ENCODE peak calls at places on chromosome 7, in nine cellular contexts. Y, R, C, X, D, Q, I, L and H are unnamed samples.

GRCh38 chr7:105016083-105017075 is 2.4 kb downstream of the KMT2E start:
- DNase-seq in X (no peak), L (peak; percentile 32), Q (peak; percentile 42), C (peak; percentile 76), I (no peak), D (peak; percentile 58), Y (no peak), R (no peak), H (no peak)

GRCh38 chr7:113636727-113637421 is 281.9 kb downstream of the PPP1R3A start:
- DNase-seq in D (peak; percentile 1), I (no peak), Y (no peak), L (peak; percentile 41), R (no peak), X (no peak), Q (no peak), C (peak; percentile 64), H (no peak)

GRCh38 chr7:50446542-50446960 is 3.6 kb downstream of the FIGNL1 start:
- DNase-seq in C (peak; percentile 96), D (peak; percentile 91), Q (peak; percentile 86), L (peak; percentile 96), X (no peak), Y (no peak), I (peak; percentile 15), R (no peak), H (peak; percentile 70)

GRCh38 chr7:64878684-64879083 is 24.4 kb upstream of the ZNF273 start:
- DNase-seq in R (no peak), I (no peak), C (peak; percentile 11), X (no peak), D (no peak), Y (no peak), Q (no peak), L (no peak), H (no peak)

GRCh38 chr7:134623193-134623592 is 23.5 kb upstream of the BPGM start:
- DNase-seq in X (no peak), C (no peak), L (no peak), Y (no peak), D (no peak), R (no peak), Q (no peak), I (no peak), H (no peak)

GRCh38 chr7:142438235-142438922 is 180.5 kb upstream of the PRSS58 start:
- DNase-seq in Q (peak; percentile 37), X (no peak), I (peak; percentile 51), L (peak; percentile 71), D (peak; percentile 63), R (peak; percentile 57), C (peak; percentile 40), Y (no peak), H (peak; percentile 50)

GRCh38 chr7:158616050-158616449 is 28.4 kb upstream of the PTPRN2 start:
- DNase-seq in I (no peak), Q (no peak), R (no peak), Y (no peak), C (no peak), X (no peak), D (no peak), L (no peak), H (no peak)

GRCh38 chr7:8085420-8085819 is 116.8 kb downstream of the GLCCI1 start:
- DNase-seq in Q (no peak), D (no peak), R (no peak), Y (no peak), I (no peak), X (no peak), L (no peak), C (no peak), H (no peak)

GRCh38 chr7:51019891-51020855 is 237.5 kb upstream of the GRB10 start:
- DNase-seq in Q (no peak), I (no peak), R (no peak), Y (no peak), C (peak; percentile 32), X (no peak), D (no peak), L (no peak), H (no peak)

GRCh38 chr7:139704308-139704879 is 73.4 kb downstream of the HIPK2 start:
- DNase-seq in R (no peak), Q (no peak), X (no peak), D (no peak), I (no peak), Y (no peak), L (no peak), C (no peak), H (peak; percentile 36)

GRCh38 chr7:36404639-36405408 is 15.2 kb downstream of the ANLN start:
- DNase-seq in C (no peak), Q (no peak), X (no peak), I (no peak), R (no peak), Y (no peak), D (no peak), L (peak; percentile 17), H (no peak)

GRCh38 chr7:114082934-114083647 is 164.3 kb upstream of the PPP1R3A start:
- DNase-seq in Q (no peak), C (peak; percentile 13), X (no peak), I (no peak), D (no peak), Y (no peak), L (no peak), R (peak; percentile 35), H (peak; percentile 7)

GRCh38 chr7:47651355-47652317 is 69.7 kb upstream of the TNS3 start:
- DNase-seq in C (peak; percentile 99), L (peak; percentile 90), X (no peak), R (no peak), Y (no peak), D (peak; percentile 99), I (peak; percentile 72), Q (peak; percentile 97), H (no peak)

GRCh38 chr7:116421298-116421697 is 78.2 kb upstream of the CAV2 start:
- DNase-seq in Y (no peak), L (peak; percentile 55), R (no peak), X (no peak), Q (no peak), I (no peak), C (no peak), D (no peak), H (no peak)

GRCh38 chr7:134724606-134725005 is 54.8 kb upstream of the CALD1 start:
- DNase-seq in Y (no peak), Q (peak; percentile 62), D (peak; percentile 82), I (no peak), R (no peak), C (peak; percentile 40), X (no peak), L (peak; percentile 53), H (peak; percentile 60)

GRCh38 chr7:123675092-123675473 is 19.4 kb downstream of the LMOD2 start:
- DNase-seq in L (no peak), Y (no peak), R (no peak), Q (peak; percentile 82), C (peak; percentile 67), X (no peak), I (no peak), D (peak; percentile 68), H (no peak)

GRCh38 chr7:151125459-151125834 is 39.2 kb downstream of the AGAP3 start:
- DNase-seq in R (peak; percentile 80), L (no peak), Y (no peak), X (no peak), C (peak; percentile 26), Q (no peak), I (no peak), D (no peak), H (no peak)
- TF ChIP-seq CTCF in R (peak; percentile 15), L (no peak), Y (no peak), X (peak; percentile 12), C (no peak), Q (no peak), I (no peak), D (peak; percentile 9), H (no peak)

GRCh38 chr7:19776981-19777380 is 3.6 kb upstream of the TMEM196 start:
- DNase-seq in X (no peak), L (no peak), D (no peak), Y (no peak), I (no peak), R (no peak), C (no peak), Q (no peak), H (no peak)

GRCh38 chr7:19772323-19772722 is 1.1 kb downstream of the TMEM196 start:
- DNase-seq in L (no peak), C (no peak), R (peak; percentile 1), D (no peak), Y (no peak), I (no peak), X (no peak), Q (no peak), H (no peak)

GRCh38 chr7:19773361-19773760 is at the start of gene TMEM196:
- DNase-seq in L (no peak), Q (no peak), Y (no peak), R (peak; percentile 13), X (no peak), D (no peak), C (no peak), I (no peak), H (no peak)

GRCh38 chr7:19772858-19773337 is 519 bp downstream of the TMEM196 start:
- DNase-seq in Y (no peak), R (peak; percentile 84), D (peak; percentile 24), Q (peak; percentile 13), I (peak; percentile 2), X (no peak), L (peak; percentile 10), C (peak; percentile 60), H (no peak)
- H3K4me3 ChIP-seq in Y (no peak overlapping the region), R (no peak overlapping the region), D (no peak overlapping the region), Q (no peak overlapping the region), I (no peak overlapping the region), X (peak overlapping the region; percentile 25), L (no peak overlapping the region), C (no peak overlapping the region), H (no peak overlapping the region)

GRCh38 chr7:99631311-99632109 is 14.8 kb downstream of the ZSCAN25 start:
- DNase-seq in X (no peak), Q (no peak), D (peak; percentile 28), Y (no peak), C (peak; percentile 9), I (peak; percentile 17), L (peak; percentile 22), R (peak; percentile 21), H (no peak)
- TF ChIP-seq CTCF in X (peak; percentile 59), Q (peak; percentile 22), D (no peak), Y (no peak), C (peak; percentile 18), I (peak; percentile 21), L (peak; percentile 52), R (peak; percentile 10), H (no peak)

GRCh38 chr7:832968-833424 is 720 bp downstream of the SUN1 start:
- DNase-seq in Y (no peak), L (no peak), Q (no peak), R (no peak), C (no peak), D (no peak), I (no peak), X (no peak), H (no peak)

GRCh38 chr7:830069-830468 is 2.2 kb upstream of the SUN1 start:
- DNase-seq in Y (no peak), I (no peak), Q (no peak), X (no peak), C (no peak), D (no peak), R (no peak), L (no peak), H (no peak)

GRCh38 chr7:832292-832967 is at the start of gene SUN1:
- DNase-seq in I (peak; percentile 35), C (peak; percentile 85), R (peak; percentile 49), D (peak; percentile 82), L (peak; percentile 94), X (no peak), Y (no peak), Q (peak; percentile 79), H (peak; percentile 87)

GRCh38 chr7:833601-834258 is 1.5 kb downstream of the SUN1 start:
- DNase-seq in R (no peak), Q (peak; percentile 33), Y (no peak), D (no peak), X (no peak), I (no peak), C (peak; percentile 18), L (no peak), H (peak; percentile 48)

GRCh38 chr7:831596-832291 is 532 bp upstream of the SUN1 start:
- DNase-seq in I (peak; percentile 79), L (peak; percentile 90), Y (peak; percentile 63), C (peak; percentile 93), D (peak; percentile 94), Q (peak; percentile 91), R (peak; percentile 47), X (no peak), H (peak; percentile 88)
- H3K4me3 ChIP-seq in I (peak overlapping the region; percentile 40), L (peak overlapping the region; percentile 65), Y (peak overlapping the region; percentile 57), C (peak overlapping the region; percentile 47), D (no peak overlapping the region), Q (peak overlapping the region; percentile 47), R (no peak overlapping the region), X (peak overlapping the region; percentile 54), H (peak overlapping the region; percentile 45)